ENCODE peak calls at places on chromosomes 5 and 9, in five cellular contexts. Q is renal cortical epithelial cell, L is fibroblast of lung, P is HCT116, X is H9. A is an unnamed sample.

GRCh38 chr9:692636-693459 is 148.6 kb upstream of the DMRT1 start:
- DNase-seq in Q (peak; percentile 60), L (no peak), P (no peak), X (no peak), A (no peak)

GRCh38 chr5:43601454-43602260 is 1.3 kb upstream of the NNT start:
- DNase-seq in Q (peak; percentile 68), L (peak; percentile 58), P (no peak), X (no peak), A (peak; percentile 52)

GRCh38 chr5:176360894-176361436 is 599 bp downstream of the KIAA1191 start:
- DNase-seq in Q (no peak), L (peak; percentile 7), P (no peak), X (no peak), A (no peak)

GRCh38 chr9:107044872-107045271 is 181.9 kb downstream of the ZNF462 start:
- DNase-seq in Q (no peak), L (no peak), P (no peak), X (no peak), A (no peak)

GRCh38 chr5:759111-759741 is 25.3 kb downstream of the ZDHHC11B start:
- DNase-seq in Q (no peak), L (no peak), P (no peak), X (peak; percentile 46), A (no peak)

GRCh38 chr9:12916037-12916436 is 141.2 kb downstream of the LURAP1L start:
- DNase-seq in Q (peak; percentile 66), L (peak; percentile 39), P (peak; percentile 18), X (no peak), A (no peak)

GRCh38 chr9:86333651-86334050 is 20.6 kb downstream of the TUT7 start:
- DNase-seq in Q (no peak), L (no peak), P (no peak), X (no peak), A (no peak)

GRCh38 chr5:88388476-88389170 is 120.0 kb upstream of the TMEM161B start:
- DNase-seq in Q (no peak), L (no peak), P (no peak), X (no peak), A (no peak)

GRCh38 chr5:95822038-95822407 is 503 bp downstream of the GLRX start:
- DNase-seq in Q (no peak), L (peak; percentile 40), P (no peak), X (peak; percentile 55), A (no peak)

GRCh38 chr5:129063483-129064136 is 30.9 kb upstream of the ISOC1 start:
- DNase-seq in Q (peak; percentile 36), L (peak; percentile 18), P (no peak), X (no peak), A (peak; percentile 7)

GRCh38 chr5:87944553-87945320 is 323.9 kb downstream of the TMEM161B start:
- DNase-seq in Q (no peak), L (peak; percentile 74), P (no peak), X (peak; percentile 76), A (no peak)

GRCh38 chr5:14486486-14486885 is 95.1 kb upstream of the OTULINL start:
- DNase-seq in Q (no peak), L (no peak), P (no peak), X (no peak), A (no peak)

A was measured in glomerular endothelial cell.